ENCODE peak calls at places on chromosomes 4 and X, in five cellular contexts. K is HepG2, F is GM12891, E is K562, B is GM12878. C is an unnamed sample.

GRCh38 chr4:21002976-21003375 is 302.7 kb downstream of the PACRGL start:
- DNase-seq in K (no peak), F (no peak), E (no peak), B (no peak), C (no peak)

GRCh38 chr4:124483043-124483906 is 229.3 kb downstream of the ANKRD50 start:
- DNase-seq in K (no peak), F (no peak), E (no peak), B (no peak), C (no peak)

GRCh38 chr4:154560824-154561231 is 2.0 kb upstream of the FGB start:
- DNase-seq in K (peak), F (no peak), E (no peak), B (no peak), C (no peak)

GRCh38 chr4:13986533-13986932 is 359.0 kb upstream of the BOD1L1 start:
- DNase-seq in K (no peak), F (no peak), E (no peak), B (no peak), C (no peak)

GRCh38 chrX:10797493-10797892 is 177.1 kb upstream of the MID1 start:
- DNase-seq in K (no peak), F (no peak), E (no peak), B (no peak), C (no peak)

GRCh38 chr4:2829321-2829932 is 14.2 kb upstream of the ADD1 start:
- DNase-seq in K (no peak), F (peak), E (no peak), B (no peak), C (peak)

GRCh38 chr4:82861529-82861928 is 29.4 kb downstream of the SEC31A start:
- DNase-seq in K (no peak), F (no peak), E (no peak), B (no peak), C (no peak)

GRCh38 chr4:86033171-86033570 is 326.7 kb downstream of the MAPK10 start:
- DNase-seq in K (no peak), F (no peak), E (no peak), B (no peak), C (no peak)

GRCh38 chrX:106247162-106247561 is 79.1 kb downstream of the PWWP3B start:
- DNase-seq in K (no peak), F (no peak), E (no peak), B (no peak), C (no peak)

GRCh38 chr4:6633091-6633906 is 7.2 kb upstream of the MRFAP1 start:
- DNase-seq in K (peak), F (no peak), E (peak), B (no peak), C (no peak)

GRCh38 chr4:186037692-186038658 is 31.0 kb upstream of the TLR3 start:
- DNase-seq in K (peak), F (peak), E (peak), B (peak), C (peak)

GRCh38 chrX:119694601-119695534 is 1.9 kb upstream of the SEPTIN6 start:
- DNase-seq in K (peak), F (no peak), E (no peak), B (no peak), C (no peak)

GRCh38 chrX:119690921-119691716 is 1.8 kb downstream of the SEPTIN6 start:
- DNase-seq in K (no peak), F (no peak), E (peak), B (no peak), C (no peak)

GRCh38 chrX:119692241-119693031 is 532 bp downstream of the SEPTIN6 start:
- DNase-seq in K (no peak), F (no peak), E (peak), B (no peak), C (no peak)

GRCh38 chrX:119693996-119694451 is 1.1 kb upstream of the SEPTIN6 start:
- DNase-seq in K (no peak), F (no peak), E (no peak), B (no peak), C (no peak)

DNA sequence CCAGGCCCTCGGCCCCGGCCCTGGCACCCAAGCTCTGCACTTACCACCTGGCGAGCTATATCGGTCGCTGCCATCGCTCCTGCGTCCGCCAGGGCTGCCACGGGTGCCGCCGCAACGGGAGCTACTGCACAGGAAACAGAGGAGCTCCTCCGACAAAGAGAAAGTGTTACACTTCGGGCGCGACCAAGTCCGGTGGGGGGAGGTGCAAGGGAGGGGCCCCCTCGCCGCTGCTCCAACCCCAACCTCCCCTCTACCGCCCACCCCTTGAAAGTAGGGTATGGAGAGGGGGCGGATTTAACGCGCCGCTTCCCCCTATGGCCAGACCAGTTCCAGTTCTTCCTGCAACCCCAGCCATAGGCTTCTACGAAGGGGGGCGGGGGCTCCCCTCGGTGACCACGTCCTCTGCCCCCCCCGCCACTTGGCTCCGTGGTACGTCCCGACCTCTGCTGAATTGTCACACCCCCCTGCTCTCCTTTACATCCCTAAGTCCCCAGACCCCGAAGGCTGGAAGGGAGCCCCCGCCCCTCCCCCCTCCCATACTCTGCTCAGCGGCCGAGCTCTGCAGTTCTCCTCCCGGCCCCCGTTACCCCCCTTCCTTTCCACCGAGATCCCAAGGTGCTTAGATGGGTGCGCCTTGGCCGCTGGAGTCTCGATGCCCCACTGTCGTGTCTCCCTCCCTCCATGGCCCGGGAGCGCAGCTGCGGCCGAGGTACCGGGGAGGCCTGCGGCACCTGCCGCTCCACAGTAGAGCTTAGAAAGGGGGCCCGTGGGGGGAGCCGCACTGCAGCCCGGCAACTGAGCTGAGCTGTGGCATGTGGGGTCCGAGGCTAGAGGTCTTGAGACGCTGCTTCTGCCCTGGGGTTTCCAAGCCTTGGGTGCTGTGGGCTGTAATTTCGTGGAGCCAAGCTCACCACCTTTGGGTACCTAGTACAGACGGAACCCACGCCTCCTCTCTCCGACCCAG is at the start of gene SEPTIN6:
- DNase-seq in K (peak), F (peak), E (peak), B (no peak), C (peak)
- TF ChIP-seq POLR2AphosphoS5 in K (peak), F (peak), E (peak), B (peak), C (peak)

GRCh38 chrX:129931411-129932136 is 25.6 kb downstream of the UTP14A start:
- DNase-seq in K (peak), F (peak), E (peak), B (peak), C (peak)
- TF ChIP-seq POLR2A in K (peak), F (no peak), E (peak), B (peak), C (no peak)

GRCh38 chrX:46180258-46180687 is 364.9 kb downstream of the ZNF674 start:
- DNase-seq in K (peak), F (no peak), E (peak), B (peak), C (no peak)
- TF ChIP-seq TAF1 in K (no peak), F (no peak), E (no peak), B (no peak), C (no peak)

GRCh38 chr4:171130126-171130801 is 682.9 kb upstream of the GALNTL6 start:
- DNase-seq in K (peak), F (no peak), E (no peak), B (no peak), C (no peak)
- TF ChIP-seq POLR2AphosphoS5 in K (no peak), F (no peak), E (no peak), B (no peak), C (no peak)

C was measured in GM12892.